ENCODE peak calls at places on chromosomes 7 and 10, in four cellular contexts. C is left ventricle myocardium superior; X is AG09309; K is activated CD4-positive, alpha-beta T cell treated with anti-CD3 and anti-CD28 coated beads, Interleukin-2, amount 50 U/mL, for 24 hours. E is an unnamed sample.

GRCh38 chr7:55144955-55145342 is 126.1 kb downstream of the EGFR start:
- DNase-seq in C (no peak), X (no peak), K (no peak), E (peak; percentile 36)

GRCh38 chr10:110420401-110421193 is 77.1 kb upstream of the DUSP5 start:
- DNase-seq in C (no peak), X (no peak), K (no peak), E (no peak)

GRCh38 chr10:5284311-5285057 is 80.3 kb upstream of the UCN3 start:
- DNase-seq in C (no peak), X (no peak), K (peak; percentile 30), E (no peak)

GRCh38 chr7:23615331-23615730 is 18.1 kb downstream of the CCDC126 start:
- DNase-seq in C (no peak), X (no peak), K (no peak), E (peak; percentile 47)

GRCh38 chr7:132083126-132084123 is 492.8 kb downstream of the PLXNA4 start:
- DNase-seq in C (no peak), X (no peak), K (no peak), E (no peak)

GRCh38 chr10:31947144-31947926 is 18.7 kb upstream of the ARHGAP12 start:
- DNase-seq in C (no peak), X (peak; percentile 89), K (no peak), E (no peak)

GRCh38 chr7:1210321-1210978 is 22.2 kb upstream of the UNCX start:
- DNase-seq in C (peak; percentile 66), X (no peak), K (no peak), E (peak; percentile 65)

GRCh38 chr7:137664846-137665245 is 181.9 kb downstream of the DGKI start:
- DNase-seq in C (no peak), X (no peak), K (no peak), E (no peak)

GRCh38 chr7:153185936-153186335 is 426.4 kb downstream of the ACTR3B start:
- DNase-seq in C (no peak), X (no peak), K (no peak), E (no peak)

GRCh38 chr7:100483101-100483727 is 513 bp upstream of the NYAP1 start:
- DNase-seq in C (peak; percentile 86), X (no peak), K (peak; percentile 71), E (peak; percentile 65)

GRCh38 chr10:114022292-114022691 is 21.4 kb upstream of the ADRB1 start:
- DNase-seq in C (peak; percentile 86), X (no peak), K (no peak), E (peak; percentile 74)

GRCh38 chr10:97124211-97124610 is 61.5 kb downstream of the SLIT1 start:
- DNase-seq in C (no peak), X (no peak), K (no peak), E (no peak)

GRCh38 chr10:25547391-25547790 is 372.6 kb downstream of the GPR158 start:
- DNase-seq in C (no peak), X (no peak), K (no peak), E (no peak)

GRCh38 chr10:76034236-76035009 is 603.0 kb downstream of the LRMDA start:
- DNase-seq in C (no peak), X (no peak), K (no peak), E (no peak)

GRCh38 chr7:151247611-151248176 is 800 bp downstream of the SMARCD3 start:
- DNase-seq in C (peak; percentile 51), X (no peak), K (no peak), E (no peak)

GRCh38 chr7:26279405-26279804 is 12.3 kb upstream of the SNX10 start:
- DNase-seq in C (no peak), X (no peak), K (no peak), E (no peak)